ENCODE peak calls at places on chromosomes 11 and 22, in four cellular contexts. N is OCI-LY7, Q is HCT116, M is GM23338. G is an unnamed sample.

GRCh38 chr11:76677010-76677771 is 6.6 kb upstream of the LRRC32 start:
- DNase-seq in N (peak; percentile 33), Q (no peak), M (no peak), G (no peak)

GRCh38 chr11:88544656-88545280 is 207.2 kb upstream of the CTSC start:
- DNase-seq in N (no peak), Q (no peak), M (no peak), G (no peak)

GRCh38 chr11:34732831-34733230 is 111.9 kb downstream of the EHF start:
- DNase-seq in N (no peak), Q (no peak), M (no peak), G (no peak)

GRCh38 chr11:3165152-3165705 is at the start of gene OSBPL5:
- DNase-seq in N (peak; percentile 12), Q (no peak), M (peak; percentile 54), G (peak; percentile 72)

GRCh38 chr11:123822591-123822990 is 16.4 kb upstream of the OR6M1 start:
- DNase-seq in N (no peak), Q (no peak), M (peak; percentile 22), G (no peak)

GRCh38 chr11:35364101-35364780 is 55.1 kb downstream of the SLC1A2 start:
- DNase-seq in N (no peak), Q (peak; percentile 29), M (no peak), G (no peak)

GRCh38 chr22:45938913-45939312 is 38.0 kb downstream of the WNT7B start:
- DNase-seq in N (no peak), Q (no peak), M (no peak), G (no peak)

GRCh38 chr11:85823816-85824215 is 12.9 kb upstream of the SYTL2 start:
- DNase-seq in N (no peak), Q (no peak), M (no peak), G (peak; percentile 92)

GRCh38 chr11:33449798-33450197 is 192.6 kb downstream of the HIPK3 start:
- DNase-seq in N (no peak), Q (no peak), M (no peak), G (no peak)

GRCh38 chr11:97962758-97963157 is 1058.0 kb upstream of the CNTN5 start:
- DNase-seq in N (no peak), Q (no peak), M (no peak), G (no peak)

GRCh38 chr11:80925291-80925690 is 1484.5 kb upstream of the TENM4 start:
- DNase-seq in N (no peak), Q (no peak), M (no peak), G (no peak)

GRCh38 chr11:123475478-123475877 is 45.4 kb downstream of the GRAMD1B start:
- DNase-seq in N (no peak), Q (no peak), M (peak; percentile 72), G (no peak)

GRCh38 chr11:11036185-11037161 is 178.6 kb upstream of the ZBED5 start:
- DNase-seq in N (peak; percentile 76), Q (peak; percentile 64), M (peak; percentile 94), G (peak; percentile 82)

GRCh38 chr11:134270250-134270714 is 5.9 kb upstream of the GLB1L3 start:
- DNase-seq in N (no peak), Q (peak; percentile 22), M (peak; percentile 83), G (peak; percentile 66)

GRCh38 chr11:45667929-45668680 is 2.7 kb upstream of the CHST1 start:
- DNase-seq in N (no peak), Q (no peak), M (no peak), G (no peak)

GRCh38 chr22:37048133-37048532 is 3.4 kb upstream of the KCTD17 start:
- DNase-seq in N (no peak), Q (no peak), M (peak; percentile 40), G (no peak)

GRCh38 chr11:61969838-61970452 is 2.5 kb upstream of the FTH1 start:
- DNase-seq in N (no peak), Q (no peak), M (no peak), G (no peak)

GRCh38 chr11:43238341-43238740 is 73.5 kb upstream of the API5 start:
- DNase-seq in N (no peak), Q (no peak), M (no peak), G (no peak)

GRCh38 chr11:2730323-2731284 is 30.8 kb upstream of the KCNQ1OT1 start:
- DNase-seq in N (no peak), Q (no peak), M (no peak), G (no peak)

GRCh38 chr11:61960532-61960931 is 6.9 kb downstream of the FTH1 start:
- DNase-seq in N (no peak), Q (no peak), M (no peak), G (no peak)

GRCh38 chr11:80727315-80727714 is 1286.5 kb upstream of the TENM4 start:
- DNase-seq in N (no peak), Q (no peak), M (peak; percentile 81), G (peak; percentile 76)

GRCh38 chr22:50258361-50259292 is 2.9 kb downstream of the MAPK12 start:
- DNase-seq in N (no peak), Q (no peak), M (no peak), G (no peak)

GRCh38 chr22:40414838-40415505 is 44.6 kb downstream of the SGSM3 start:
- DNase-seq in N (peak; percentile 74), Q (no peak), M (no peak), G (peak; percentile 20)

GRCh38 chr11:84437129-84438123 is 1151.3 kb upstream of the CCDC90B start:
- DNase-seq in N (peak; percentile 15), Q (no peak), M (peak; percentile 95), G (peak; percentile 52)

GRCh38 chr11:116072776-116073175 is 568.6 kb upstream of the CADM1 start:
- DNase-seq in N (peak; percentile 17), Q (no peak), M (peak; percentile 73), G (no peak)

GRCh38 chr22:25120761-25121212 is 78.9 kb upstream of the CRYBB3 start:
- DNase-seq in N (no peak), Q (no peak), M (no peak), G (no peak)

GRCh38 chr11:14927146-14927545 is 35.1 kb upstream of the CYP2R1 start:
- DNase-seq in N (no peak), Q (no peak), M (no peak), G (no peak)

GRCh38 chr11:117143390-117143789 is 697 bp upstream of the PAFAH1B2 start:
- DNase-seq in N (peak; percentile 55), Q (no peak), M (peak; percentile 72), G (peak; percentile 60)

DNA sequence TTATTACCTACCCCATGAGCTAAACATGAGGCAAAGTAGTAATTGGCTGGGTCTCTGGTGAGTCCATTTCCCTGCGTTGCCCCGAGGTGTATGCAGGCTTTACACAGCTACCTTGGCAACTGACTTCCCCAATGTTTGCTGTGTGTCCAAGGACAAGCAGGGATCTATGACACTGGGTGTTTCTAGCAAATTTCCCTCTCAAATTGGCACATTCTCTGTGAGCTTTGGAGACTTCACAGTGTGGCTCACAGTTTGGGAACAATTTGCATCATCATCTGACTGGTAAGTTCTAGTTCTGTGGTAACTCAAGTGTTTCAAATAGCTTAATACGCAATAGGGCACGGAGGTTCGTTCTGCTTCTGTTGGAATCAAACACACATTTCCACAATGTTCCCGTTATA is 12.5 kb downstream of the NNMT start:
- DNase-seq in N (no peak), Q (no peak), M (no peak), G (no peak)
- TF ChIP-seq EZH2phosphoT487 in N (no peak), Q (no peak), M (no peak), G (no peak)

DNA sequence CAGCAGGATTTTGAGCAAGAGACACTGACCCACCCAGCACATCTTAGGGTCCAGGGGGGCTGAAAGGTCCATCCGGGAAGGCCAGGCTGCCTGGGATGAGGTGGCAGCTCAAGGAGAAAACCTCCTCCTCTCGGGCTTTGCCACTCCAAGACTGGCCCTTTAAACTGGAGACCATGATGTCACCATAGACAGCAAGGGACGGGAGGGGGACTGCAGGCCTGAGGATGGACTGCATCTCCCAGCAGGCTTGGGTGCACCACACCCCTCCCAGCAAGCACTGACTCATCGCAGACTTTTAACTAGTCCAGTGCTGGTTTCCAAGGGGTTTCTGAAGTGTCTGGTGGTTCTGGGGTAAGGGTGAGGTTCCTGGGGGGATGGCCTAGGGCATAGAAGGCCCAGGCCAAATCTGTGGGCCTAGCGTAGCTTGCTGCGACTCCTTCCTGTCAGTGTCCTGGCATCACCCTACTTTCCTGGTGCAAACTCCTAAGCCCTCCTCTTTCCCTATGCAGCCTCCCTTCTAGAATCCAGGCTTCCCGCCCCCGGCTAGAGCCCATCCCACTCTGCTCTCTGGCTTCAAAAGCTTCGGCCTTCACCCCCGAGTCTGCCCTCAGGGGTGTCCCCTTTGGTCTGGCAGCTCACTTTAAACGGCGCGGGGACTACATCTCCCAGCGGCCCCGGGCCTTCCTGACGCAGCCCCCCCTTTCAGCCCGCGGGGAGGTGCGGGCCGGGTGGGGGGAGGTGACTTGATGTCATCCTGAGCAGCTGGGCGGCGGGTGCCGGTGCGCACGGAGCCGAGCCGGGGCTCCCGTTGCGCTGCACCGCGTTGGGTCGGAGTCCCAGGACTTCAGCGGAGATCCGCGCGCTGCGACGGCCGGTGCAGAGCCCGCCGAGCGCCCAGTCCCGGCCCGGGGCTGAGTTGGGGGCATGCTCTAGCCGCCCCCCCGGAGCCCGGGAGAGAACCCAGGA is at the start of gene PPP2R5B:
- DNase-seq in N (peak; percentile 90), Q (peak; percentile 85), M (peak; percentile 94), G (peak; percentile 93)
- TF ChIP-seq CTCF in N (no peak), Q (no peak), M (no peak), G (no peak)

GRCh38 chr11:12139144-12139881 is 28.9 kb downstream of the MICAL2 start:
- DNase-seq in N (no peak), Q (no peak), M (no peak), G (no peak)
- TF ChIP-seq EZH2phosphoT487 in N (no peak), Q (no peak), M (no peak), G (no peak)

GRCh38 chr22:44889233-44889878 is 120.4 kb downstream of the PHF21B start:
- DNase-seq in N (no peak), Q (no peak), M (peak; percentile 52), G (no peak)
- TF ChIP-seq CTCF in N (no peak), Q (peak; percentile 14), M (peak; percentile 19), G (no peak)

DNA sequence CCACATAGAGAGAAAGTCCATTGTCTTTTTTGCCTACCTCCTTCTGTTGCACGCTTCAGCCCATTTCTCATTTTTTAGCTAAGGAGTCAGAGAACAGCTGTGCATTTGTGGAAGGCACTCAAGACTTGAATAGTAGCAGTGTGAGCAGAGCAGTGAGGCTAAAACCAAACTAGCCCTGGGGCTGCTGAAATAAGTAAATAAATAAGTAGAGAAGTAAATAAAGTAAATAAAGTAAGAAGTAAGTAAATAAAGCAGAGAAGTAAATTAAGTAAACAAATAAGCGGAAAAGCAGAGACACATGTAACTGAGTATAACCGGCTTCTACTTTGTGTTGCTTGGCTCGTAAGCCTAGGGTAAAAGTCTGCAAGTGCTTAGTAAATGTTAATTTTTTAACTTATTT is 2.4 kb upstream of the OR52L1 start:
- DNase-seq in N (no peak), Q (no peak), M (no peak), G (no peak)
- TF ChIP-seq EZH2phosphoT487 in N (no peak), Q (no peak), M (no peak), G (no peak)

DNA sequence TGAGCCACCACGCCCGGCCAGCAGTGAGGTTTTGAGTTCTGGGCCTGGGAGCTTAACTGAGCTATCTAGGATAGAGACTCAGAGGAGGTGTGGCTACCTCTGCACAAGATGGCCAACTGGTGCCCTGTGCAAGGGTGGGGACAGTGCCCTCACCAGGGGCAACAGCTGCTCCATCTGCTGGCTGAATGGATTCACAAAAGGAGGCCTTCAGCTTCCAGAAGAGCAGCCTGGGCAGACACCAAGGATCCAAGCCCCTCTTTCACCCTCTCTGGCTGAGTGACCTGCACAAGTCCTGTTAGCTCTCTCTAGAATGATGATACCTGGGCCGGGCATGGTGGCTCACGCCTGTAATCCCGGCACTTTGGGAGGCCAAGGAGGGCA is 33.5 kb upstream of the BAIAP2L2 start:
- DNase-seq in N (no peak), Q (peak; percentile 35), M (peak; percentile 38), G (no peak)
- TF ChIP-seq CTCF in N (no peak), Q (peak; percentile 21), M (no peak), G (no peak)